ENCODE peak calls at places on chromosomes 6 and 20, in four cellular contexts. O is fibroblast of pulmonary artery, K is astrocyte of the spinal cord, U is brain microvascular endothelial cell. C is an unnamed sample.

GRCh38 chr20:15702161-15702560 is 871.1 kb downstream of the KIF16B start:
- DNase-seq in O (peak), K (peak), U (peak), C (no peak)

GRCh38 chr20:63691711-63692435 is 4.6 kb upstream of the TNFRSF6B start:
- DNase-seq in O (no peak), K (no peak), U (no peak), C (no peak)

GRCh38 chr20:47286681-47287080 is 69.8 kb downstream of the ZMYND8 start:
- DNase-seq in O (no peak), K (no peak), U (no peak), C (no peak)

GRCh38 chr20:51562334-51563140 is 20.0 kb upstream of the NFATC2 start:
- DNase-seq in O (peak), K (peak), U (peak), C (no peak)

GRCh38 chr6:129104131-129104530 is 221.2 kb downstream of the LAMA2 start:
- DNase-seq in O (peak), K (peak), U (no peak), C (no peak)

GRCh38 chr20:2753456-2754040 is 46.9 kb downstream of the CPXM1 start:
- DNase-seq in O (no peak), K (no peak), U (no peak), C (no peak)

GRCh38 chr6:102619585-102619984 is 1226.1 kb downstream of the GRIK2 start:
- DNase-seq in O (peak), K (peak), U (peak), C (peak)

GRCh38 chr20:47360207-47360488 is 3.6 kb upstream of the ZMYND8 start:
- DNase-seq in O (peak), K (no peak), U (no peak), C (no peak)

GRCh38 chr20:1776608-1777475 is 118.4 kb upstream of the SIRPA start:
- DNase-seq in O (peak), K (peak), U (peak), C (peak)

GRCh38 chr6:11942185-11942864 is 69.8 kb upstream of the HIVEP1 start:
- DNase-seq in O (no peak), K (no peak), U (no peak), C (no peak)

GRCh38 chr20:64041040-64041780 is 5.2 kb downstream of the C20orf204 start:
- DNase-seq in O (no peak), K (no peak), U (no peak), C (no peak)

GRCh38 chr6:82364087-82365010 is 732 bp downstream of the TPBG start:
- DNase-seq in O (peak), K (peak), U (peak), C (no peak)

GRCh38 chr20:38164624-38165088 is 414 bp downstream of the TGM2 start:
- DNase-seq in O (no peak), K (no peak), U (no peak), C (no peak)

GRCh38 chr6:118080547-118080946 is 173.5 kb downstream of the SLC35F1 start:
- DNase-seq in O (no peak), K (no peak), U (no peak), C (no peak)

GRCh38 chr20:9919271-9920014 is 80.6 kb upstream of the PAK5 start:
- DNase-seq in O (no peak), K (no peak), U (no peak), C (no peak)

GRCh38 chr20:40860487-40860902 is 168.1 kb upstream of the TOP1 start:
- DNase-seq in O (peak), K (peak), U (peak), C (no peak)

GRCh38 chr6:125818659-125819297 is 28.0 kb downstream of the NCOA7 start:
- DNase-seq in O (no peak), K (no peak), U (no peak), C (no peak)
- H3K4me3 ChIP-seq in O (no peak), K (no peak), U (no peak), C (no peak)

DNA sequence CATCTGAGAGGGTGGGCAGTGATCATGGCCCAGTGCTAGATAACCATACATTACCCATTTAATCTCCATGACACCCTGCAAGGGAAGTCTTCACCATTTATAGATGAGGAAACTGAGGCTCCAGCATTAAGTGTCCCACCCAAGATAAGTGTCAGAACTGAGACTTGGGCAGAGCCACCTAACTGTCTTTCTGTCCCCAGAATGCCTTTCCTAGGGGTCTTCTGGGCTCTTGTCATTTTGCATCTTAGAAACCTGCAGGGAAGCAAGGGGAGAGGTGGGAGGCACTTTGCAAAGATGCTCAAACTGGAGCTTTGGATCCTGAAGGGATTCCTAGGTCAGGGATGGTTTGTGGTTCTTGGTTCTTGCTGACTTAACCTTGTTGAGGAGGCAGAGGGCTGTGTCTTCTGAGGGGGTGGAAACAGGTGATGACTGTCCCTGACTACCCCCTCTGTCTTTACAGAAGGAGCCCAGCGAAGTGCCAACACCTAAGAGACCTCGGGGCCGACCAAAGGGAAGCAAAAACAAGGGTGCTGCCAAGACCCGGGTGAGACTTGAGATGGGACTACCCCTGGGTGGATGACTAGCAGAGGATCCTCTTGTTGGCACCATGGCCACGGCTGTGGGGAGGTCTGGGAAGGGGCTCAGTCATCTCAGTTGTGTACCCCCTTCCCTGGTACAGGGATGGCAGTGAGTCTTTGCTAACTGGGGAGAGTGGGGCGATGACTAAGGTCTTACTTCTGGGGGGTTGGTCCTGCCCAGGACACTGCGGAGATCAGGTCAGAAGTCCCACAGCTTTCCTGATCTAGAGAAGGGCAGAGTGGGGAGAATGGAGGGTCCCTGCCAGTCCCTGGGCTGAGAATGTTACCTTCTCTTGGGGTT is 5.8 kb downstream of the HMGA1 start:
- DNase-seq in O (no peak), K (peak), U (no peak), C (no peak)
- H3K4me3 ChIP-seq in O (no peak), K (no peak), U (no peak), C (no peak)

DNA sequence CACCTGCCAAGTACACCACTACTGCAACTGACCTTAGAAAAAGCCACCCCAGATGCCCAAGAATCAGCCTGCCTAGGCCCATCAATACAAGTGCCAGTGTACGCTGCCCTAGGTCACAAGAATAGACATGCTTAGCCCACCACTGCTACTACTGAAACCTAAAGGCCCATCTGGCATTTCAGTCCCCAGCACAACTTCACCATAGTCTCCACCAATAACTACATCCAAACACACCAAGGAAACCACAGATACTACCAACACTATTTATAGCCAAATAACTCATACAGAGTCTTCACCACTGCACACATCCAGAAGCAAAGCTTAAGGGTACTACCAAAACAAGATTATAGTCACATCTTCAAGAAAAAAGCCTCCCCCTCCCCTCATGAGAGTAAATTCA is 28.2 kb downstream of the TREML4 start:
- DNase-seq in O (no peak), K (no peak), U (no peak), C (no peak)
- H3K4me3 ChIP-seq in O (no peak), K (no peak), U (no peak), C (no peak)

DNA sequence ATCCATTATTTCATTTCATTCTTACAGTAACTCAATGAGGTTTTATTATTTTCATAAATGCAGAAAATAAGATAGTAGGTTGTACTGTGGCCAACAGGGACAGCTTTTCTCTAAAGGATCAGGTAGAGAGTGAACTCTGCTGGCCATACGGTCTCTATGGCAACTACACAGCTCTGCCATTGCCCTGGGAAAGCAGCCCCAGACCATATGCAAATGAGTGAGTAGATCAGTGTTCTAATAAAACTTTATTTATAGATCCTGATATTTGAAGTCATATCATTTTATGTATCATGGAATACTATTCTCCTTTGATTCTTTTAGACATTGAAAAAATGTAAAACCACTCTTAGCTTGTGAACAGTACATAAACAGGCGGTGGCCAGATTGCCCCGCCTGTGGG is 192.5 kb upstream of the RREB1 start:
- DNase-seq in O (peak), K (peak), U (no peak), C (no peak)
- H3K4me3 ChIP-seq in O (peak), K (no peak), U (no peak), C (no peak)

GRCh38 chr6:18509871-18510643 is 122.9 kb downstream of the RNF144B start:
- DNase-seq in O (no peak), K (no peak), U (no peak), C (no peak)
- H3K4me3 ChIP-seq in O (no peak), K (no peak), U (no peak), C (no peak)

DNA sequence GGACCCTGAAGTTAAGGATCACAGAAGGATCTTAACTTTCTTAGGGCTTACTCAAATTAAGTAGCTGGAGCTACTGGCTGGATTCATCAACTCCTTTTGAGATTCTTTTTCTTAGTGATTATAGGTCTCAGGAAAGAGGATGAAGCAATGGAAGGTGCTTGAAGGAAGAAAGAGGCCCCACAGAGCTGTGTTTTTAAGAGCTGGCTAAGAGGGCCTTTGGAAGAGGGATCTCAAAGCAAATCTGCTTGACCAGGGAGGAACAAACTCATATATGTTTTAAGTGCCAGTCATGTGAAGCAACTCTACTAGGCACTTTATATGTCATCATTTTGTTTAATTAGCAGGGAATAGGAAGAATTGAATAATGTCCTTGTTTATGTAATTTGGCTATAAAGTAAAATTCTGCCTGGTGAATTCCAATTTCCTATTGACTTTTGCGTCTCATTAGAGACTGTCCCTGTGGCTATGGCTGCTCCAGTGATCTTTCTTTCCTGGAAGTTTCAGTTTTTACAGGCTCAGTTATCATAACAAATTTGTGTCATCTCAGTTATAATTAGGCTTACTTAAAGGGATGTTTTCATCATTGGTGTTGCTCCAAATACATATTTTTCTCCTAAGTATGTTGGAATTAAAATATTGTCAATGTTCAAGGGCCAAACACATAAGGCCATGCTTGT is 222.8 kb upstream of the CITED2 start:
- DNase-seq in O (peak), K (peak), U (no peak), C (no peak)
- H3K4me3 ChIP-seq in O (no peak), K (no peak), U (no peak), C (no peak)

GRCh38 chr20:49286689-49287551 is 9.1 kb upstream of the ZNFX1 start:
- DNase-seq in O (no peak), K (no peak), U (no peak), C (no peak)
- H3K4me3 ChIP-seq in O (no peak), K (no peak), U (no peak), C (no peak)

GRCh38 chr20:56762401-56762800 is 133.3 kb downstream of the TFAP2C start:
- DNase-seq in O (no peak), K (no peak), U (no peak), C (no peak)
- H3K4me3 ChIP-seq in O (no peak), K (no peak), U (no peak), C (no peak)

GRCh38 chr6:14906621-14907020 is 339.2 kb upstream of the JARID2 start:
- DNase-seq in O (no peak), K (no peak), U (no peak), C (no peak)
- H3K4me3 ChIP-seq in O (no peak), K (no peak), U (no peak), C (no peak)

C was measured in Jurkat, Clone E6-1.